ENCODE peak calls at places on chromosomes 4 and X, in seven cellular contexts. S is fibroblast of lung, Z is type B pancreatic cell, Q is lung, U is Calu3, J is sigmoid colon, E is colonic mucosa. D is an unnamed sample.

GRCh38 chrX:134622056-134622812 is 36.0 kb downstream of the PLAC1 start:
- DNase-seq in E (no peak), J (no peak), Q (no peak), S (peak; percentile 86), U (no peak), Z (no peak), D (no peak)

GRCh38 chr4:59855630-59856352 is 1344.3 kb upstream of the ADGRL3 start:
- DNase-seq in Z (no peak), J (no peak), S (no peak), Q (no peak), E (no peak), U (no peak), D (no peak)

GRCh38 chr4:73139245-73139644 is 69.7 kb upstream of the COX18 start:
- DNase-seq in Z (no peak), Q (no peak), E (no peak), U (no peak), J (no peak), S (no peak), D (no peak)

GRCh38 chrX:100928660-100929613 is at the start of gene XKRX:
- DNase-seq in Z (peak; percentile 71), Q (peak; percentile 68), U (peak; percentile 53), S (no peak), E (peak; percentile 80), J (no peak), D (no peak)

GRCh38 chr4:117334451-117335188 is 249.2 kb upstream of the TRAM1L1 start:
- DNase-seq in E (no peak), U (no peak), Q (no peak), S (no peak), J (no peak), Z (no peak), D (no peak)

GRCh38 chr4:79297029-79297428 is 28.8 kb downstream of the NAA11 start:
- DNase-seq in J (no peak), U (no peak), E (no peak), Z (no peak), S (no peak), Q (no peak), D (no peak)

GRCh38 chrX:48540015-48540350 is 469 bp downstream of the TBC1D25 start:
- DNase-seq in Q (no peak), U (peak; percentile 46), S (peak; percentile 28), E (peak; percentile 51), Z (no peak), J (no peak), D (no peak)

GRCh38 chrX:69318651-69319305 is 153.5 kb upstream of the PJA1 start:
- DNase-seq in Z (peak; percentile 51), U (no peak), J (no peak), S (no peak), Q (peak; percentile 22), E (peak; percentile 4), D (peak; percentile 71)

GRCh38 chr4:169315530-169316306 is 45.0 kb upstream of the SH3RF1 start:
- DNase-seq in Z (no peak), J (no peak), Q (no peak), S (peak; percentile 70), U (no peak), E (no peak), D (no peak)

GRCh38 chrX:46574941-46575381 is 1.4 kb downstream of the CHST7 start:
- DNase-seq in Z (no peak), E (no peak), S (no peak), Q (no peak), J (no peak), U (peak; percentile 35), D (no peak)

GRCh38 chr4:177444911-177445736 is 2.9 kb upstream of the AGA start:
- DNase-seq in S (no peak), U (no peak), J (no peak), Q (no peak), Z (no peak), E (peak; percentile 44), D (no peak)

GRCh38 chrX:70960728-70961127 is 29.8 kb upstream of the SLC7A3 start:
- DNase-seq in S (no peak), U (no peak), Z (no peak), J (no peak), E (no peak), Q (no peak), D (no peak)

GRCh38 chr4:149409186-149410056 is 406.2 kb downstream of the IQCM start:
- DNase-seq in Z (no peak), Q (no peak), U (peak; percentile 23), S (peak; percentile 84), E (no peak), J (no peak), D (no peak)

GRCh38 chr4:182925298-182925738 is 8.1 kb upstream of the DCTD start:
- DNase-seq in J (no peak), E (peak; percentile 49), Q (peak; percentile 48), U (peak; percentile 72), Z (no peak), S (peak; percentile 84), D (no peak)

GRCh38 chr4:75821966-75822365 is 80.3 kb downstream of the PPEF2 start:
- DNase-seq in J (no peak), Q (no peak), Z (no peak), U (no peak), E (no peak), S (peak; percentile 16), D (no peak)

GRCh38 chr4:163755013-163755412 is 260.5 kb downstream of the TMA16 start:
- DNase-seq in E (no peak), U (no peak), Q (no peak), Z (no peak), J (no peak), S (peak; percentile 63), D (no peak)

GRCh38 chr4:177285953-177286352 is 23.7 kb upstream of the NEIL3 start:
- DNase-seq in Q (no peak), U (no peak), E (no peak), S (no peak), Z (no peak), J (no peak), D (no peak)

GRCh38 chrX:38561951-38562719 is 793 bp downstream of the TSPAN7 start:
- DNase-seq in Z (peak; percentile 66), U (no peak), Q (peak; percentile 29), S (no peak), E (peak; percentile 34), J (peak; percentile 68), D (no peak)

GRCh38 chr4:101081695-101082369 is 265.5 kb downstream of the PPP3CA start:
- DNase-seq in U (no peak), Q (no peak), Z (no peak), J (no peak), S (no peak), E (no peak), D (no peak)

GRCh38 chr4:64774626-64775025 is 365.4 kb upstream of the TECRL start:
- DNase-seq in J (no peak), S (no peak), U (no peak), Z (no peak), E (no peak), Q (no peak), D (no peak)

GRCh38 chr4:66911898-66912297 is 633.4 kb downstream of the CENPC start:
- DNase-seq in Q (no peak), E (no peak), U (no peak), S (no peak), Z (no peak), J (no peak), D (no peak)

DNA sequence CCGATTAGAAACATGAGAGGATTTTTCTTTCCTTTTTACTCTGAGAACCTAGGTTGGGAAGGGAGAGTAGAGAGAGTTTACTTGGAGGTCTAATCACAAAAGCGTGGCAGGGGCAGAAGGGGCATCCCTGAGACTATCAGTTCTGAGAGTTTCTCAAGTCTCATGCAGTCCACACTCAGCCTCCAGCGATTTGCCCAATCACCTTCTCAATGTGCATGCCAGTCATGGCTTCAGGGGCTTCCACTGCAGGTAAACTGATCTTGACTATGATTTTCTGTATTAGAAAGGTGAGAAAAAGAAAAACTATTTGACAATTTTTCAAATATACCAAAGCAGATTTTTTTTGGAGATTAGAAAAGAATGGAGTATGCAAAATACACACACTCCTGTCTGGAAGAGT is 617.1 kb upstream of the ZFP42 start:
- DNase-seq in J (no peak), Q (no peak), E (no peak), S (no peak), Z (no peak), U (no peak), D (no peak)
- TF ChIP-seq CTCF in J (no peak), Q (no peak), E (no peak), S (no peak), Z (no peak), U (no peak), D (no peak)

DNA sequence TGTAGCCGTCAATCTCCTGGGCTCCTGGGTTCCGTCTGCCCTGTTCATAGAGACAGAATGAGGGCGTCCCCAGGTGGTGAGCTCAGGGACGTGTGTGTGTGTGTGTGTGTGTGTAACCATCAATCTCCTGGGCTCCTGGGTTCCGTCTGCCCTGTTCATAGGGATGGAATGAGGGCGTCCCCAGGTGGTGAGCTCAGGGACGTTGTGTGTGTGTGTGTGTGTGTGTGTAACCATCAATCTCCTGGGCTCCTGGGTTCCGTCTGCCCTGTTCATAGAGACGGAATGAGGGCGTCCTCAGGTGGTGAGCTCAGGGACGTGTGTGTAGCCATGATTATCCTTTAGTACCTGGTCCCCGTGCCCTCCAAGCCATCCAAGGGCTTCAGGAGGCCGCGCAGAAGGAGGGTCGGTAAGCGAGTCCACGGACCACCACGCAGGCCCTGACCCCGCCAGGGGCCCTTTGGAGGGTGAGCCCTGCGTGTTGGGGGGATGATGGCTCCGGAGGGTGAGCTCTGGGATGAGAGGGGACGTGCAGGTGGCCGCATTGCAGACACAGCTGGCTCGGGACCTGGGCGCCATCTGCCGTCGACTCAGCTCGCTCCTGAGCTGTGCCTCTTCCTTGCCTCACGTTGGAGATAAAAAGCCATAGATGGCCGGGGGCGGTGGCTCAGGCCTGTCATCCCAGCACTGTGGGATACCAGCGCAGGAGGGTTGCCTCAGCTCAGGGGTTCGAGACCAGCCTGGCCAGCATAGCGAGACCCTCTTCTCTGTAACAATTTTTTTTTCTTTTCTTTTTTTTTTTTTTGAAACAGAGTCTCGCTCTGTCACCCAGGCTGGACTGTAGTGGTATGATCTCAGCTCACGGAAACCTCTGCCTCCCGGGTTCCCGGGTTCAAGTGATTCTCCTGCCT is 5.4 kb upstream of the GTPBP6 start:
- DNase-seq in Q (no peak), Z (no peak), E (no peak), S (peak; percentile 62), J (peak; percentile 57), U (no peak), D (no peak)
- TF ChIP-seq CTCF in Q (no peak), Z (peak; percentile 47), E (no peak), S (no peak), J (no peak), U (no peak), D (peak; percentile 48)

GRCh38 chr4:11801466-11802446 is 373.1 kb upstream of the HS3ST1 start:
- DNase-seq in Z (no peak), Q (no peak), S (peak; percentile 1), J (no peak), E (peak; percentile 21), U (no peak), D (no peak)

GRCh38 chr4:11805837-11806236 is 377.1 kb upstream of the HS3ST1 start:
- DNase-seq in J (no peak), S (peak; percentile 56), Z (no peak), E (no peak), Q (no peak), U (peak; percentile 2), D (no peak)
- TF ChIP-seq CTCF in J (no peak), S (peak; percentile 62), Z (peak; percentile 74), E (peak; percentile 41), Q (peak; percentile 47), U (no peak), D (peak; percentile 34)

DNA sequence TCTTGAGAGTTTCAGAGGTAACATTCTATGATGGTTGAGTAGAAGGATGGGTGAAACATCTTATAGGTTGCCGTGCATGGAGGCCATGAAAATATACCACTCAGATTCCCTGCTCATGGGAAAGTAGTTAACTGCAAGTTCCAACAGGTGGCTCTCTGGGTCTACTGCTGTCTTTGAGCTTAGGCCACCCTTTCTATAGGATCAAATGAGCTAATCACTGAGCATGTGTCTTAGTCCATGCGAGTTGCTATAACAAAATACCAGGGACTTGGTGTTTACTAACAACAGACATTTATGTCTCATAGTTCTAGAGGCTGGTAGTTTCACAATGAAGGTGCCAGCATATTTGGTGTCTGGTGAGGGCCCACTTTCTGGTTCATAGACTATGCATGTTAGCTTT is 144.8 kb upstream of the UNC5C start:
- DNase-seq in S (peak; percentile 29), J (no peak), E (no peak), Q (no peak), Z (no peak), U (peak; percentile 2), D (no peak)
- TF ChIP-seq CTCF in S (peak; percentile 45), J (no peak), E (no peak), Q (no peak), Z (peak; percentile 33), U (no peak), D (peak; percentile 49)

D was measured in osteocyte.